ENCODE peak calls at places on chromosomes 6 and 20, in nine cellular contexts. One of them, this sample, is unnamed.

GRCh38 chr6:132728616-132729015 is 14.8 kb upstream of the VNN1 start:
- DNase-seq in SK-N-SH: no peak
- DNase-seq in ascending aorta: no peak
- DNase-seq in psoas muscle: no peak
- DNase-seq in dorsolateral prefrontal cortex: no peak
- DNase-seq in stomach: no peak
- DNase-seq in CD8-positive, alpha-beta T cell: no peak
- DNase-seq in cardiac fibroblast: no peak
- DNase-seq in left ventricle myocardium inferior: no peak
- DNase-seq in this sample: no peak

GRCh38 chr6:14232889-14233288 is 115.3 kb downstream of the CD83 start:
- DNase-seq in left ventricle myocardium inferior: no peak
- DNase-seq in dorsolateral prefrontal cortex: no peak
- DNase-seq in psoas muscle: no peak
- DNase-seq in stomach: no peak
- DNase-seq in CD8-positive, alpha-beta T cell: no peak
- DNase-seq in cardiac fibroblast: no peak
- DNase-seq in ascending aorta: no peak
- DNase-seq in SK-N-SH: no peak
- DNase-seq in this sample: no peak

GRCh38 chr20:14972256-14972655 is 634.8 kb upstream of the FLRT3 start:
- DNase-seq in dorsolateral prefrontal cortex: no peak
- DNase-seq in left ventricle myocardium inferior: no peak
- DNase-seq in stomach: no peak
- DNase-seq in CD8-positive, alpha-beta T cell: no peak
- DNase-seq in psoas muscle: no peak
- DNase-seq in SK-N-SH: no peak
- DNase-seq in cardiac fibroblast: no peak
- DNase-seq in ascending aorta: no peak
- DNase-seq in this sample: no peak

GRCh38 chr6:113994934-113995342 is 24.0 kb upstream of the HDAC2 start:
- DNase-seq in stomach: no peak
- DNase-seq in left ventricle myocardium inferior: no peak
- DNase-seq in SK-N-SH: peak
- DNase-seq in cardiac fibroblast: peak
- DNase-seq in ascending aorta: no peak
- DNase-seq in psoas muscle: no peak
- DNase-seq in dorsolateral prefrontal cortex: peak
- DNase-seq in CD8-positive, alpha-beta T cell: no peak
- DNase-seq in this sample: peak

GRCh38 chr6:167827062-167827587 is 414 bp downstream of the AFDN start:
- DNase-seq in ascending aorta: no peak
- DNase-seq in dorsolateral prefrontal cortex: no peak
- DNase-seq in SK-N-SH: peak
- DNase-seq in psoas muscle: no peak
- DNase-seq in left ventricle myocardium inferior: peak
- DNase-seq in CD8-positive, alpha-beta T cell: no peak
- DNase-seq in cardiac fibroblast: peak
- DNase-seq in stomach: peak
- DNase-seq in this sample: peak

GRCh38 chr6:132122871-132123270 is 171.7 kb upstream of the CCN2 start:
- DNase-seq in psoas muscle: no peak
- DNase-seq in ascending aorta: no peak
- DNase-seq in stomach: no peak
- DNase-seq in CD8-positive, alpha-beta T cell: no peak
- DNase-seq in dorsolateral prefrontal cortex: no peak
- DNase-seq in left ventricle myocardium inferior: no peak
- DNase-seq in SK-N-SH: no peak
- DNase-seq in cardiac fibroblast: peak
- DNase-seq in this sample: no peak

GRCh38 chr6:32779036-32779435 is 15.7 kb upstream of the HLA-DQB2 start:
- DNase-seq in SK-N-SH: no peak
- DNase-seq in ascending aorta: no peak
- DNase-seq in dorsolateral prefrontal cortex: no peak
- DNase-seq in left ventricle myocardium inferior: no peak
- DNase-seq in CD8-positive, alpha-beta T cell: no peak
- DNase-seq in stomach: no peak
- DNase-seq in psoas muscle: no peak
- DNase-seq in cardiac fibroblast: no peak
- DNase-seq in this sample: no peak

GRCh38 chr6:169520104-169520503 is 181.7 kb downstream of the WDR27 start:
- DNase-seq in cardiac fibroblast: peak
- DNase-seq in SK-N-SH: no peak
- DNase-seq in psoas muscle: no peak
- DNase-seq in dorsolateral prefrontal cortex: no peak
- DNase-seq in left ventricle myocardium inferior: no peak
- DNase-seq in CD8-positive, alpha-beta T cell: no peak
- DNase-seq in ascending aorta: no peak
- DNase-seq in stomach: no peak
- DNase-seq in this sample: peak

GRCh38 chr20:2151805-2152727 is 50.4 kb downstream of the STK35 start:
- DNase-seq in ascending aorta: no peak
- DNase-seq in SK-N-SH: peak
- DNase-seq in stomach: peak
- DNase-seq in cardiac fibroblast: peak
- DNase-seq in psoas muscle: no peak
- DNase-seq in dorsolateral prefrontal cortex: no peak
- DNase-seq in CD8-positive, alpha-beta T cell: no peak
- DNase-seq in left ventricle myocardium inferior: no peak
- DNase-seq in this sample: peak

GRCh38 chr6:163323719-163324118 is 90.8 kb upstream of the QKI start:
- DNase-seq in left ventricle myocardium inferior: no peak
- DNase-seq in psoas muscle: no peak
- DNase-seq in CD8-positive, alpha-beta T cell: no peak
- DNase-seq in SK-N-SH: no peak
- DNase-seq in stomach: no peak
- DNase-seq in ascending aorta: peak
- DNase-seq in dorsolateral prefrontal cortex: no peak
- DNase-seq in cardiac fibroblast: no peak
- DNase-seq in this sample: no peak

GRCh38 chr6:1381397-1382330 is 7.7 kb upstream of the FOXF2 start:
- DNase-seq in dorsolateral prefrontal cortex: no peak
- DNase-seq in psoas muscle: peak
- DNase-seq in SK-N-SH: peak
- DNase-seq in ascending aorta: no peak
- DNase-seq in left ventricle myocardium inferior: no peak
- DNase-seq in stomach: peak
- DNase-seq in CD8-positive, alpha-beta T cell: peak
- DNase-seq in cardiac fibroblast: no peak
- DNase-seq in this sample: peak

GRCh38 chr6:6221829-6222535 is 98.5 kb downstream of the F13A1 start:
- DNase-seq in left ventricle myocardium inferior: no peak
- DNase-seq in cardiac fibroblast: no peak
- DNase-seq in ascending aorta: no peak
- DNase-seq in CD8-positive, alpha-beta T cell: no peak
- DNase-seq in stomach: no peak
- DNase-seq in psoas muscle: no peak
- DNase-seq in dorsolateral prefrontal cortex: no peak
- DNase-seq in SK-N-SH: peak
- DNase-seq in this sample: no peak

GRCh38 chr6:6003334-6004146 is 3.2 kb downstream of the NRN1 start:
- DNase-seq in ascending aorta: no peak
- DNase-seq in stomach: no peak
- DNase-seq in psoas muscle: no peak
- DNase-seq in CD8-positive, alpha-beta T cell: no peak
- DNase-seq in left ventricle myocardium inferior: no peak
- DNase-seq in cardiac fibroblast: no peak
- DNase-seq in dorsolateral prefrontal cortex: peak
- DNase-seq in SK-N-SH: peak
- DNase-seq in this sample: no peak

GRCh38 chr6:70667711-70668498 is at the start of gene SMAP1:
- DNase-seq in dorsolateral prefrontal cortex: peak
- DNase-seq in CD8-positive, alpha-beta T cell: peak
- DNase-seq in SK-N-SH: peak
- DNase-seq in ascending aorta: peak
- DNase-seq in cardiac fibroblast: peak
- DNase-seq in left ventricle myocardium inferior: peak
- DNase-seq in psoas muscle: peak
- DNase-seq in stomach: peak
- DNase-seq in this sample: peak

GRCh38 chr6:107606407-107606806 is 116.5 kb downstream of the SOBP start:
- DNase-seq in left ventricle myocardium inferior: no peak
- DNase-seq in cardiac fibroblast: no peak
- DNase-seq in SK-N-SH: no peak
- DNase-seq in stomach: no peak
- DNase-seq in CD8-positive, alpha-beta T cell: no peak
- DNase-seq in dorsolateral prefrontal cortex: no peak
- DNase-seq in ascending aorta: no peak
- DNase-seq in psoas muscle: no peak
- DNase-seq in this sample: no peak

GRCh38 chr6:40472354-40472753 is 114.8 kb downstream of the LRFN2 start:
- DNase-seq in CD8-positive, alpha-beta T cell: no peak
- DNase-seq in ascending aorta: no peak
- DNase-seq in stomach: no peak
- DNase-seq in cardiac fibroblast: no peak
- DNase-seq in SK-N-SH: no peak
- DNase-seq in psoas muscle: no peak
- DNase-seq in left ventricle myocardium inferior: no peak
- DNase-seq in dorsolateral prefrontal cortex: no peak
- DNase-seq in this sample: no peak

GRCh38 chr20:21315138-21315537 is 12.0 kb downstream of the XRN2 start:
- DNase-seq in ascending aorta: no peak
- DNase-seq in dorsolateral prefrontal cortex: no peak
- DNase-seq in stomach: no peak
- DNase-seq in SK-N-SH: no peak
- DNase-seq in cardiac fibroblast: peak
- DNase-seq in psoas muscle: no peak
- DNase-seq in CD8-positive, alpha-beta T cell: no peak
- DNase-seq in left ventricle myocardium inferior: no peak
- DNase-seq in this sample: peak

DNA sequence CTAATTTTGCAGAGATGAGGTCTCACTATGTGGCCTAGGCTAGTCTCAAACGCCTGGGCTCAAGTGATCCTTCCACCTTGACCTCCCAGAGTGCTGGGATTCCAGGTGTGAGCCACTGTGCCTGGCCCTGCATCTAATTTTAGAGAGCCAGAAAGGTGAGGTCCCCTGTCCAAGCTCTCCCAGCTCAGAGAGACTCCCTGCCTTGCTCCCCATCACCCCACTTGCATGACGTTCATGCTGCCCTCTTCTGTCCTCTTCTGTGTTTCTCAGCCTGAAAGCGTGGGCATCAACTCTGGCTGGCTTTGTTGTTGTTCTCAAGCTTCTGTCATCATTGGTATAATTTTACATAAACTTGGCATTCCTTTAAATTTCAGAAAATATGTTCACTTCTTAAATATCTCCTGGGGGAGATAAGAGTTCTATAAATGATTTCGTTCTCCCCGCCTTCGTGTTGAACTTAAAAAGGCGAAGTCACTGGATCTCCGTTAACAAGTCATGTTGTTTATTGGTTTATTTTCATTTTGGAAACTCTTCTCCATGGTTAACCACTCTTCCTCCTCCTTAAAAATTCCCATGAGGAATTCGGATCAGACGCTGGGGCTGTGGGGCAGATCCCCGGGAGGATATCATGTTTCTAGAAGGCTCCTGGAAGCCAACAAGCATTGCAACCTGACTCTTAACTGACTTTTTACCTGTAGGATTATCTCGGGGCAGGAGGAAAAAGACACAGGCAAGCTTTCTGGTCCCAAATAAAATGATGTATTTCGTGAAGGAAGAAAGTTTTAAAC is 13.2 kb upstream of the PARD6B start:
- DNase-seq in ascending aorta: peak
- DNase-seq in CD8-positive, alpha-beta T cell: no peak
- DNase-seq in dorsolateral prefrontal cortex: peak
- DNase-seq in stomach: no peak
- DNase-seq in psoas muscle: no peak
- DNase-seq in left ventricle myocardium inferior: no peak
- DNase-seq in cardiac fibroblast: no peak
- DNase-seq in SK-N-SH: no peak
- DNase-seq in this sample: no peak
- TF ChIP-seq CTCF in ascending aorta: no peak
- TF ChIP-seq CTCF in CD8-positive, alpha-beta T cell: no peak
- TF ChIP-seq CTCF in dorsolateral prefrontal cortex: no peak
- TF ChIP-seq CTCF in stomach: no peak
- TF ChIP-seq CTCF in psoas muscle: no peak
- TF ChIP-seq CTCF in left ventricle myocardium inferior: no peak
- TF ChIP-seq CTCF in cardiac fibroblast: no peak
- TF ChIP-seq CTCF in SK-N-SH: no peak
- TF ChIP-seq CTCF in this sample: no peak

GRCh38 chr6:10589983-10590382 is 68.8 kb downstream of the GCNT2 start:
- DNase-seq in dorsolateral prefrontal cortex: no peak
- DNase-seq in psoas muscle: no peak
- DNase-seq in stomach: no peak
- DNase-seq in cardiac fibroblast: no peak
- DNase-seq in SK-N-SH: no peak
- DNase-seq in CD8-positive, alpha-beta T cell: no peak
- DNase-seq in left ventricle myocardium inferior: no peak
- DNase-seq in ascending aorta: no peak
- DNase-seq in this sample: no peak
- H3K4me3 ChIP-seq in dorsolateral prefrontal cortex: no peak
- H3K4me3 ChIP-seq in psoas muscle: no peak
- H3K4me3 ChIP-seq in stomach: no peak
- H3K4me3 ChIP-seq in cardiac fibroblast: no peak
- H3K4me3 ChIP-seq in SK-N-SH: no peak
- H3K4me3 ChIP-seq in CD8-positive, alpha-beta T cell: no peak
- H3K4me3 ChIP-seq in left ventricle myocardium inferior: no peak
- H3K4me3 ChIP-seq in ascending aorta: no peak
- H3K4me3 ChIP-seq in this sample: no peak

GRCh38 chr20:59035381-59035780 is 3.2 kb upstream of the ATP5F1E start:
- DNase-seq in ascending aorta: no peak
- DNase-seq in CD8-positive, alpha-beta T cell: no peak
- DNase-seq in SK-N-SH: no peak
- DNase-seq in left ventricle myocardium inferior: no peak
- DNase-seq in dorsolateral prefrontal cortex: no peak
- DNase-seq in psoas muscle: no peak
- DNase-seq in cardiac fibroblast: no peak
- DNase-seq in stomach: no peak
- DNase-seq in this sample: no peak
- TF ChIP-seq CTCF in ascending aorta: no peak
- TF ChIP-seq CTCF in CD8-positive, alpha-beta T cell: no peak
- TF ChIP-seq CTCF in SK-N-SH: no peak
- TF ChIP-seq CTCF in left ventricle myocardium inferior: no peak
- TF ChIP-seq CTCF in dorsolateral prefrontal cortex: no peak
- TF ChIP-seq CTCF in psoas muscle: no peak
- TF ChIP-seq CTCF in cardiac fibroblast: no peak
- TF ChIP-seq CTCF in stomach: no peak
- TF ChIP-seq CTCF in this sample: no peak

DNA sequence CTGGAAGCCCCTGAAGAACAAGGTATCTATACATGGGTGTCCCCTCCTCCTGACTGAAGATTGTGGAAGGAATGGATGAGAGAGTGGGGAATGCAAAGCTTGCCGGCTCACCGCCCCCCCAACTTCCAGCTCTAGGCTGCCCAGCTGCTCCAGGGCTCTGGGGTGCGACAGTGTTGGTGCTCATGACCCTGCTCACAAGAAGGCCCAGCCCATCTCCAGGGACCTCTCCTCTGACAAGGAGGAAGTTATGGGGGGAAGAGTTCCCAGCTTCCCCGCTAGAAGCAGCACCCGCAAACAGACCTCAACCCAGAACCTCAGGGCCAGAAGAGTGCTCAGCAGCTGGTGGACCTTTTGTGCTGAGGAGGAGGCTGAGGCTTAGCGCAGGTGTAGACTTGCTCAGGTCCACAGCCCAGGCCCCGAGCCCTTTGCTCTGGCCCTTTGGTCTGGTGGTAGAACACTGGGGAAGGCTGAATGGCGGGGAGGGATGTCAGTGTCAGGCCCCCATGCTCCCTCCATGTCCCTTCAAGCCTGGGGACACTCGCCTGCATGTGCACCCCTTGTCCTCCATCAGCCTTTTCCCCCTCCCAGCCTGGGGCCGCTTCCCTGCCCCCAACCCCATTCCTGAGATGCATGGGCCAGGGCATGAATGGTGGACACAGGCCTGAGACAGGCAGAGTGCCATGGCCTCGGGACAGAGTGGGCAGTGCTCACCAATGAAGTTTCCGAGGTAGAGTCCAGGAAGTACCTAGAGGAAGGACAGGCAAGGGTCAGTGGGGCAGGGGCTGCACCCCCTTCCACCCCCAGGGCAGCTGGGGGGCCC is 1.3 kb downstream of the DUSP15 start:
- DNase-seq in cardiac fibroblast: no peak
- DNase-seq in psoas muscle: no peak
- DNase-seq in stomach: no peak
- DNase-seq in ascending aorta: peak
- DNase-seq in CD8-positive, alpha-beta T cell: no peak
- DNase-seq in dorsolateral prefrontal cortex: no peak
- DNase-seq in SK-N-SH: peak
- DNase-seq in left ventricle myocardium inferior: no peak
- DNase-seq in this sample: no peak
- H3K4me3 ChIP-seq in cardiac fibroblast: no peak
- H3K4me3 ChIP-seq in psoas muscle: peak
- H3K4me3 ChIP-seq in stomach: peak
- H3K4me3 ChIP-seq in ascending aorta: peak
- H3K4me3 ChIP-seq in CD8-positive, alpha-beta T cell: peak
- H3K4me3 ChIP-seq in dorsolateral prefrontal cortex: peak
- H3K4me3 ChIP-seq in SK-N-SH: peak
- H3K4me3 ChIP-seq in left ventricle myocardium inferior: peak
- H3K4me3 ChIP-seq in this sample: no peak